ENCODE peak calls at places on chromosomes 16 and 17, in five cellular contexts. One of them, this sample, is unnamed.

GRCh38 chr17:60351012-60351695 is 40.8 kb downstream of the USP32 start:
- DNase-seq in NCI-H1930: no peak
- DNase-seq in CD4-positive, CD25-positive, alpha-beta regulatory T cell: no peak
- DNase-seq in Calu3: no peak
- DNase-seq in GM04504: no peak
- DNase-seq in this sample: no peak

GRCh38 chr16:64910351-64910750 is 211.5 kb downstream of the CDH11 start:
- DNase-seq in NCI-H1930: no peak
- DNase-seq in GM04504: peak
- DNase-seq in CD4-positive, CD25-positive, alpha-beta regulatory T cell: no peak
- DNase-seq in Calu3: no peak
- DNase-seq in this sample: peak

GRCh38 chr17:37068266-37068665 is 119.5 kb downstream of the AATF start:
- DNase-seq in Calu3: no peak
- DNase-seq in NCI-H1930: no peak
- DNase-seq in GM04504: no peak
- DNase-seq in CD4-positive, CD25-positive, alpha-beta regulatory T cell: no peak
- DNase-seq in this sample: no peak

GRCh38 chr16:88810868-88811599 is 694 bp downstream of the APRT start:
- DNase-seq in CD4-positive, CD25-positive, alpha-beta regulatory T cell: peak
- DNase-seq in GM04504: peak
- DNase-seq in NCI-H1930: peak
- DNase-seq in Calu3: peak
- DNase-seq in this sample: peak

GRCh38 chr17:7445011-7445927 is at the start of gene CHRNB1:
- DNase-seq in CD4-positive, CD25-positive, alpha-beta regulatory T cell: peak
- DNase-seq in NCI-H1930: no peak
- DNase-seq in GM04504: no peak
- DNase-seq in Calu3: no peak
- DNase-seq in this sample: peak

GRCh38 chr17:71970312-71970711 is 150.5 kb upstream of the SOX9 start:
- DNase-seq in CD4-positive, CD25-positive, alpha-beta regulatory T cell: no peak
- DNase-seq in Calu3: peak
- DNase-seq in GM04504: no peak
- DNase-seq in NCI-H1930: no peak
- DNase-seq in this sample: no peak

GRCh38 chr16:3158498-3159314 is 23.9 kb downstream of the ZNF213 start:
- DNase-seq in NCI-H1930: peak
- DNase-seq in Calu3: peak
- DNase-seq in GM04504: peak
- DNase-seq in CD4-positive, CD25-positive, alpha-beta regulatory T cell: peak
- DNase-seq in this sample: peak

GRCh38 chr17:69325518-69326301 is 1.2 kb downstream of the ABCA5 start:
- DNase-seq in CD4-positive, CD25-positive, alpha-beta regulatory T cell: no peak
- DNase-seq in NCI-H1930: no peak
- DNase-seq in Calu3: peak
- DNase-seq in GM04504: no peak
- DNase-seq in this sample: no peak

GRCh38 chr16:4501071-4501478 is 24.9 kb downstream of the HMOX2 start:
- DNase-seq in Calu3: no peak
- DNase-seq in NCI-H1930: no peak
- DNase-seq in CD4-positive, CD25-positive, alpha-beta regulatory T cell: no peak
- DNase-seq in GM04504: no peak
- DNase-seq in this sample: peak

GRCh38 chr16:17348826-17349225 is 121.9 kb downstream of the XYLT1 start:
- DNase-seq in GM04504: no peak
- DNase-seq in Calu3: no peak
- DNase-seq in CD4-positive, CD25-positive, alpha-beta regulatory T cell: no peak
- DNase-seq in NCI-H1930: no peak
- DNase-seq in this sample: no peak

GRCh38 chr16:51359141-51359960 is 208.3 kb upstream of the SALL1 start:
- DNase-seq in NCI-H1930: no peak
- DNase-seq in Calu3: no peak
- DNase-seq in CD4-positive, CD25-positive, alpha-beta regulatory T cell: no peak
- DNase-seq in GM04504: no peak
- DNase-seq in this sample: peak

GRCh38 chr16:85436636-85437160 is 176.4 kb upstream of the GSE1 start:
- DNase-seq in Calu3: no peak
- DNase-seq in GM04504: no peak
- DNase-seq in NCI-H1930: no peak
- DNase-seq in CD4-positive, CD25-positive, alpha-beta regulatory T cell: no peak
- DNase-seq in this sample: peak

GRCh38 chr17:4220655-4221054 is 43.1 kb downstream of the ANKFY1 start:
- DNase-seq in Calu3: no peak
- DNase-seq in NCI-H1930: no peak
- DNase-seq in GM04504: no peak
- DNase-seq in CD4-positive, CD25-positive, alpha-beta regulatory T cell: no peak
- DNase-seq in this sample: peak

GRCh38 chr17:15490634-15491261 is 23.3 kb upstream of the CDRT4 start:
- DNase-seq in NCI-H1930: no peak
- DNase-seq in CD4-positive, CD25-positive, alpha-beta regulatory T cell: no peak
- DNase-seq in Calu3: peak
- DNase-seq in GM04504: peak
- DNase-seq in this sample: peak

GRCh38 chr17:337453-337852 is 15.2 kb downstream of the RPH3AL start:
- DNase-seq in NCI-H1930: no peak
- DNase-seq in GM04504: no peak
- DNase-seq in Calu3: no peak
- DNase-seq in CD4-positive, CD25-positive, alpha-beta regulatory T cell: no peak
- DNase-seq in this sample: no peak

GRCh38 chr16:46649571-46649970 is 28.4 kb upstream of the SHCBP1 start:
- DNase-seq in NCI-H1930: no peak
- DNase-seq in CD4-positive, CD25-positive, alpha-beta regulatory T cell: no peak
- DNase-seq in GM04504: no peak
- DNase-seq in Calu3: no peak
- DNase-seq in this sample: no peak

GRCh38 chr17:31525801-31526549 is 134.5 kb downstream of the RAB11FIP4 start:
- DNase-seq in Calu3: peak
- DNase-seq in CD4-positive, CD25-positive, alpha-beta regulatory T cell: no peak
- DNase-seq in NCI-H1930: no peak
- DNase-seq in GM04504: no peak
- DNase-seq in this sample: peak